ENCODE peak calls at places on chromosomes 6 and 20, in six cellular contexts. V is GM23248; M is kidney epithelial cell; Q is foreskin fibroblast; S is CD8-positive, alpha-beta memory T cell; E is lung. J is an unnamed sample.

GRCh38 chr20:24027229-24027628 is 38.6 kb upstream of the GGTLC1 start:
- DNase-seq in V (peak; percentile 4), M (no peak), Q (no peak), S (peak; percentile 85), E (peak; percentile 42), J (no peak)

GRCh38 chr6:39543117-39543516 is 182.1 kb downstream of the KIF6 start:
- DNase-seq in V (peak; percentile 69), M (no peak), Q (no peak), S (no peak), E (no peak), J (no peak)

GRCh38 chr6:84779380-84779779 is 15.0 kb upstream of the TBX18 start:
- DNase-seq in V (peak; percentile 32), M (no peak), Q (no peak), S (no peak), E (no peak), J (no peak)

GRCh38 chr20:13462091-13462490 is 176.6 kb downstream of the TASP1 start:
- DNase-seq in V (no peak), M (no peak), Q (no peak), S (no peak), E (no peak), J (no peak)

GRCh38 chr6:127582777-127583462 is 5.9 kb downstream of the C6orf58 start:
- DNase-seq in V (peak; percentile 79), M (peak; percentile 45), Q (peak; percentile 63), S (no peak), E (no peak), J (peak; percentile 39)

GRCh38 chr6:72798196-72798595 is 176.3 kb downstream of the KCNQ5 start:
- DNase-seq in V (peak; percentile 75), M (no peak), Q (no peak), S (no peak), E (no peak), J (no peak)

GRCh38 chr20:58989196-58989595 is 8.1 kb downstream of the NELFCD start:
- DNase-seq in V (no peak), M (no peak), Q (no peak), S (no peak), E (no peak), J (no peak)

GRCh38 chr20:34475979-34476736 is 40.1 kb upstream of the DYNLRB1 start:
- DNase-seq in V (peak; percentile 70), M (no peak), Q (no peak), S (peak; percentile 16), E (peak; percentile 29), J (no peak)

GRCh38 chr6:36073587-36073986 is 46.0 kb downstream of the MAPK14 start:
- DNase-seq in V (no peak), M (no peak), Q (no peak), S (no peak), E (no peak), J (no peak)

GRCh38 chr6:7723041-7723447 is 2.9 kb upstream of the BMP6 start:
- DNase-seq in V (peak; percentile 85), M (peak; percentile 47), Q (peak; percentile 52), S (peak; percentile 24), E (peak; percentile 82), J (no peak)

GRCh38 chr20:63977392-63978276 is 1.8 kb downstream of the SAMD10 start:
- DNase-seq in V (peak; percentile 64), M (no peak), Q (no peak), S (no peak), E (no peak), J (no peak)

GRCh38 chr20:17448071-17448470 is 83.1 kb downstream of the BFSP1 start:
- DNase-seq in V (no peak), M (no peak), Q (no peak), S (no peak), E (no peak), J (no peak)

GRCh38 chr6:21594427-21595264 is 1.1 kb downstream of the SOX4 start:
- DNase-seq in V (peak; percentile 86), M (no peak), Q (peak; percentile 55), S (peak; percentile 44), E (peak; percentile 61), J (no peak)

GRCh38 chr20:39773380-39774000 is 811.3 kb downstream of the DHX35 start:
- DNase-seq in V (peak; percentile 21), M (no peak), Q (no peak), S (no peak), E (no peak), J (no peak)

GRCh38 chr6:3697609-3698008 is 53.9 kb downstream of the PXDC1 start:
- DNase-seq in V (peak; percentile 96), M (no peak), Q (peak; percentile 81), S (no peak), E (no peak), J (peak; percentile 89)

GRCh38 chr6:2403546-2403945 is 158.1 kb upstream of the GMDS start:
- DNase-seq in V (no peak), M (no peak), Q (no peak), S (no peak), E (no peak), J (no peak)

GRCh38 chr20:53227523-53227922 is 255.4 kb downstream of the TSHZ2 start:
- DNase-seq in V (peak; percentile 42), M (no peak), Q (no peak), S (no peak), E (no peak), J (no peak)

GRCh38 chr6:17600527-17601388 is 656 bp downstream of the FAM8A1 start:
- DNase-seq in V (peak; percentile 75), M (no peak), Q (no peak), S (peak; percentile 62), E (peak; percentile 37), J (no peak)

GRCh38 chr20:11266571-11266970 is 592.8 kb upstream of the JAG1 start:
- DNase-seq in V (no peak), M (no peak), Q (no peak), S (no peak), E (no peak), J (no peak)

GRCh38 chr6:135358251-135358821 is 139.2 kb downstream of the AHI1 start:
- DNase-seq in V (peak; percentile 96), M (peak; percentile 39), Q (peak; percentile 86), S (no peak), E (no peak), J (peak; percentile 85)

GRCh38 chr20:43438578-43439316 is 18.9 kb upstream of the SRSF6 start:
- DNase-seq in V (no peak), M (no peak), Q (no peak), S (no peak), E (no peak), J (no peak)

GRCh38 chr6:24100336-24100735 is 25.7 kb upstream of the NRSN1 start:
- DNase-seq in V (no peak), M (no peak), Q (no peak), S (no peak), E (no peak), J (no peak)

GRCh38 chr6:3449750-3450305 is 7.0 kb downstream of the SLC22A23 start:
- DNase-seq in V (no peak), M (no peak), Q (no peak), S (no peak), E (no peak), J (no peak)

GRCh38 chr6:82362144-82362543 is 1.5 kb upstream of the TPBG start:
- DNase-seq in V (peak; percentile 55), M (no peak), Q (no peak), S (no peak), E (no peak), J (no peak)
- H3K4me3 ChIP-seq in V (peak overlapping the region; percentile 99), M (no peak overlapping the region), Q (peak overlapping the region; percentile 96), S (no peak overlapping the region), E (no peak overlapping the region), J (peak overlapping the region; percentile 85)

GRCh38 chr6:132804251-132804650 is 5.8 kb upstream of the SLC18B1 start:
- DNase-seq in V (no peak), M (no peak), Q (no peak), S (no peak), E (no peak), J (no peak)
- H3K4me3 ChIP-seq in V (no peak overlapping the region), M (no peak overlapping the region), Q (no peak overlapping the region), S (no peak overlapping the region), E (no peak overlapping the region), J (no peak overlapping the region)

GRCh38 chr20:32706486-32706885 is 32.7 kb upstream of the C20orf203 start:
- DNase-seq in V (no peak), M (no peak), Q (no peak), S (no peak), E (no peak), J (no peak)

GRCh38 chr20:32707691-32708581 is 34.2 kb upstream of the C20orf203 start:
- DNase-seq in V (peak; percentile 61), M (no peak), Q (peak; percentile 64), S (no peak), E (no peak), J (no peak)

GRCh38 chr20:32709528-32710121 is 33.6 kb downstream of the COMMD7 start:
- DNase-seq in V (no peak), M (no peak), Q (no peak), S (no peak), E (no peak), J (no peak)
- H3K4me3 ChIP-seq in V (no peak overlapping the region), M (no peak overlapping the region), Q (no peak overlapping the region), S (no peak overlapping the region), E (no peak overlapping the region), J (no peak overlapping the region)

GRCh38 chr6:47679507-47679906 is 18.9 kb upstream of the ADGRF4 start:
- DNase-seq in V (no peak), M (no peak), Q (no peak), S (no peak), E (no peak), J (no peak)
- H3K4me3 ChIP-seq in V (no peak overlapping the region), M (no peak overlapping the region), Q (no peak overlapping the region), S (no peak overlapping the region), E (no peak overlapping the region), J (no peak overlapping the region)

GRCh38 chr6:33708516-33709204 is 2.8 kb downstream of the UQCC2 start:
- DNase-seq in V (no peak), M (no peak), Q (no peak), S (no peak), E (no peak), J (no peak)
- H3K4me3 ChIP-seq in V (no peak overlapping the region), M (no peak overlapping the region), Q (no peak overlapping the region), S (no peak overlapping the region), E (no peak overlapping the region), J (no peak overlapping the region)

DNA sequence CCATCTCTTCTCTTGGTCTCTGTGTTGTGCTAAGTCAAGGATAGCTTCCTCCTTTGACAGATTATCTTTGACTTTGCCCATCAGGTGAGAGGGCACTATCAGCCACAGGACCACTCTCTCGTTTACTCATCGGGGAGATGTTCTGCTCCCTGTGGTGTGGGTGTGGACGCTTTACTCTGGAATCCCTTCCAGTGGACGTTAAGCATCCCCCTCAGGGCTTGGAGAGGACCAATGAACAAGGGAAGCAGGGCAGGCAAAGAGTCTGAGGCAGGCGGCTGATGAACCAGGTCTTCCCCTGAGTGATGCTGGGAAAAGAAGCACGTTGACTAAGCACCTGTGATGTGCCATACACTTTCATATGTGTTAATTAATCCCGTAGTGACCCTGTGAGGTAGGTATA is 21.0 kb upstream of the RNF24 start:
- DNase-seq in V (no peak), M (no peak), Q (no peak), S (no peak), E (no peak), J (no peak)
- H3K4me3 ChIP-seq in V (no peak overlapping the region), M (no peak overlapping the region), Q (no peak overlapping the region), S (no peak overlapping the region), E (no peak overlapping the region), J (no peak overlapping the region)

GRCh38 chr6:158869604-158870417 is 50.6 kb upstream of the EZR start:
- DNase-seq in V (peak; percentile 96), M (peak; percentile 95), Q (peak; percentile 86), S (peak; percentile 98), E (peak; percentile 92), J (peak; percentile 63)
- H3K4me3 ChIP-seq in V (peak overlapping the region; percentile 59), M (peak overlapping the region; percentile 41), Q (peak overlapping the region; percentile 65), S (peak overlapping the region; percentile 79), E (no peak overlapping the region), J (peak overlapping the region; percentile 49)

J was measured in skeletal muscle cell.